ENCODE peak calls at places on chromosome 1, in four cellular contexts. M is K562, Z is uterus, Q is heart left ventricle. H is an unnamed sample.

GRCh38 chr1:210536263-210536961 is 207.7 kb downstream of the HHAT start:
- DNase-seq in Z (no peak), M (no peak), Q (no peak), H (no peak)

GRCh38 chr1:215594640-215595039 is 27.5 kb downstream of the KCTD3 start:
- DNase-seq in Z (no peak), M (no peak), Q (no peak), H (no peak)

GRCh38 chr1:202155478-202156021 is 4.9 kb downstream of the PTPN7 start:
- DNase-seq in Q (no peak), Z (no peak), M (no peak), H (peak; percentile 57)

GRCh38 chr1:234763361-234763760 is 153.4 kb upstream of the IRF2BP2 start:
- DNase-seq in Z (no peak), Q (no peak), M (no peak), H (no peak)

GRCh38 chr1:194292912-194293311 is 1106.5 kb upstream of the B3GALT2 start:
- DNase-seq in M (no peak), Z (no peak), Q (no peak), H (no peak)

GRCh38 chr1:29240400-29240837 is 4.1 kb downstream of the PTPRU start:
- DNase-seq in Z (no peak), Q (no peak), M (no peak), H (no peak)

GRCh38 chr1:34582356-34582755 is 172.5 kb upstream of the GJB5 start:
- DNase-seq in M (no peak), Z (no peak), Q (no peak), H (no peak)

GRCh38 chr1:231841616-231842344 is 215.2 kb downstream of the DISC1 start:
- DNase-seq in Z (no peak), Q (no peak), M (no peak), H (no peak)

GRCh38 chr1:231021540-231022031 is 18.5 kb downstream of the FAM89A start:
- DNase-seq in Q (no peak), Z (no peak), M (no peak), H (no peak)

GRCh38 chr1:27003745-27004470 is 8.7 kb downstream of the TENT5B start:
- DNase-seq in Z (no peak), M (no peak), Q (no peak), H (no peak)

GRCh38 chr1:3911981-3912808 is 12.1 kb upstream of the C1orf174 start:
- DNase-seq in M (no peak), Z (no peak), Q (no peak), H (no peak)

GRCh38 chr1:116853680-116854191 is 56.0 kb upstream of the PTGFRN start:
- DNase-seq in M (peak; percentile 30), Q (no peak), Z (peak; percentile 34), H (peak; percentile 35)

GRCh38 chr1:234186037-234186688 is 187.1 kb upstream of the COA6 start:
- DNase-seq in M (no peak), Z (no peak), Q (no peak), H (no peak)

GRCh38 chr1:214637722-214638473 is 34.9 kb downstream of the CENPF start:
- DNase-seq in Q (no peak), M (peak; percentile 15), Z (no peak), H (no peak)

GRCh38 chr1:21845646-21846641 is 33.9 kb downstream of the LDLRAD2 start:
- DNase-seq in Z (no peak), Q (no peak), M (no peak), H (no peak)

GRCh38 chr1:211099393-211099792 is 34.6 kb downstream of the KCNH1 start:
- DNase-seq in Q (no peak), M (no peak), Z (no peak), H (no peak)

GRCh38 chr1:20376880-20377494 is 86.3 kb downstream of the VWA5B1 start:
- DNase-seq in Z (no peak), M (peak; percentile 75), Q (peak; percentile 44), H (peak; percentile 37)

GRCh38 chr1:87325982-87326738 is 2.5 kb upstream of the LMO4 start:
- DNase-seq in Q (no peak), Z (peak; percentile 53), M (peak; percentile 48), H (peak; percentile 30)

GRCh38 chr1:69947837-69948236 is 257.5 kb downstream of the LRRC40 start:
- DNase-seq in Z (no peak), Q (no peak), M (no peak), H (no peak)

GRCh38 chr1:164786980-164787833 is 228.2 kb downstream of the PBX1 start:
- DNase-seq in Z (peak; percentile 94), M (peak; percentile 89), Q (peak; percentile 88), H (peak; percentile 85)

GRCh38 chr1:67588186-67588865 is 96.7 kb upstream of the GADD45A start:
- DNase-seq in Q (no peak), M (no peak), Z (peak; percentile 42), H (no peak)

GRCh38 chr1:177983824-177984528 is 14.1 kb upstream of the SEC16B start:
- DNase-seq in Z (peak; percentile 64), M (peak; percentile 12), Q (peak; percentile 54), H (no peak)

GRCh38 chr1:89635825-89636815 is 3.2 kb downstream of the LRRC8C start:
- DNase-seq in Z (no peak), Q (no peak), M (no peak), H (no peak)

GRCh38 chr1:98327151-98327918 is 334.2 kb upstream of the SNX7 start:
- DNase-seq in M (no peak), Q (no peak), Z (no peak), H (no peak)

GRCh38 chr1:65254320-65255087 is 54.8 kb upstream of the DNAJC6 start:
- DNase-seq in M (peak; percentile 94), Q (peak; percentile 83), Z (peak; percentile 56), H (peak; percentile 88)

GRCh38 chr1:27491748-27492700 is 2.1 kb upstream of the WASF2 start:
- DNase-seq in M (no peak), Q (peak; percentile 68), Z (peak; percentile 68), H (no peak)

GRCh38 chr1:175089319-175089718 is 21.7 kb downstream of the TNN start:
- DNase-seq in Z (no peak), Q (peak; percentile 42), M (no peak), H (no peak)

GRCh38 chr1:14706656-14707055 is 108.2 kb downstream of the KAZN start:
- DNase-seq in M (no peak), Q (no peak), Z (no peak), H (no peak)

GRCh38 chr1:247111636-247112478 is 7.7 kb upstream of the ZNF669 start:
- DNase-seq in M (peak; percentile 84), Z (peak; percentile 60), Q (peak; percentile 84), H (peak; percentile 73)

GRCh38 chr1:70896224-70896623 is 151.4 kb downstream of the PTGER3 start:
- DNase-seq in Z (no peak), Q (no peak), M (no peak), H (no peak)

GRCh38 chr1:110060034-110060661 is 10.3 kb downstream of the ALX3 start:
- DNase-seq in Q (no peak), Z (peak; percentile 26), M (peak; percentile 84), H (peak; percentile 58)

GRCh38 chr1:193418745-193419058 is 232.3 kb upstream of the B3GALT2 start:
- DNase-seq in Z (no peak), Q (no peak), M (no peak), H (no peak)

GRCh38 chr1:23953020-23953419 is 6.6 kb upstream of the PNRC2 start:
- DNase-seq in M (no peak), Z (no peak), Q (no peak), H (no peak)

GRCh38 chr1:56634981-56635380 is 10.1 kb upstream of the PRKAA2 start:
- DNase-seq in M (no peak), Q (no peak), Z (no peak), H (no peak)

GRCh38 chr1:74245168-74245753 is 10.1 kb downstream of the TNNI3K start:
- DNase-seq in Z (no peak), Q (no peak), M (no peak), H (no peak)

GRCh38 chr1:209318302-209319056 is 265.0 kb upstream of the CAMK1G start:
- DNase-seq in Z (no peak), Q (no peak), M (no peak), H (no peak)

GRCh38 chr1:6984996-6985395 is 199.7 kb downstream of the CAMTA1 start:
- DNase-seq in Z (no peak), M (no peak), Q (no peak), H (no peak)

DNA sequence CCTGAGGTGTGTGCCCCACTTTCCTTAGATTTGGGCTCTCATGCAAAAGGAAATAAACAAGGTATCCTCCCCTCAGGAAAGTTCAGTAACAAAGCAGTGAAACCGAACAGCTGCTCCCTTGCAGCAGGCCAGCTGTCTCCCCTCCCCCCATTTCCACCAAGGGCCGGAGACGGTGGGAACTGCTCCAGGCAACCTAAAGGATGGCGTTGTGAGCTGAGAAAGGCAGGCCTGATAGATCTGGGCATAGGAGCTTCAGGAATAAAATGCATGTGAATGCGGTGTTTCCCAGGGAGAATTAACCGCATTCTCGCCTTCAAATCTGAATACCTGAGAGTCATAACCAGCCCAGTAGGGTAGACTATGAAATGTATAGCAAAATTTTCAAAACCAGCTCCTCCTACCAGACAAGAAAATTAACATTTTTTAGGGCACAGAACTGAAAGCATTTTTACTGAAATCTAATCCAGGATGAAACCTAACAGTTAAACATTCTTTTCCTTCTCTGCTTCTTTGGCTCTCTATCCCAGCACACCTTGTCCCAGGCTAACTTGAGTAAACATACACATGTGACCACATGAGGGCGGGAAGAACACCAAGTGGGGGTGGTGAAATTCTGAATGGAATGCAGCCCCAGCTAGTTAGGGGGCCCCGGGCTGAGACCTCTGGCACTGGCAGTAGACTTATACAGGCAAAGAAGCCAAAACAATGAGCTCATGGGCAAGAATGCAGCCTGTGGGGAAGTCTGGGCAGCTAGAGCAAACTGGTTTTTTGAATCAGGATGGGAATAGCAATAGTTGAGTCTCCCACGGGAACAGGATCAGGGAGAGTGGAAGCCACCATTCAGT is 11.5 kb downstream of the MCL1 start:
- DNase-seq in Z (peak; percentile 97), Q (peak; percentile 81), M (peak; percentile 48), H (peak; percentile 93)
- TF ChIP-seq CTCF in Z (no peak), Q (no peak), M (peak; percentile 31), H (no peak)

DNA sequence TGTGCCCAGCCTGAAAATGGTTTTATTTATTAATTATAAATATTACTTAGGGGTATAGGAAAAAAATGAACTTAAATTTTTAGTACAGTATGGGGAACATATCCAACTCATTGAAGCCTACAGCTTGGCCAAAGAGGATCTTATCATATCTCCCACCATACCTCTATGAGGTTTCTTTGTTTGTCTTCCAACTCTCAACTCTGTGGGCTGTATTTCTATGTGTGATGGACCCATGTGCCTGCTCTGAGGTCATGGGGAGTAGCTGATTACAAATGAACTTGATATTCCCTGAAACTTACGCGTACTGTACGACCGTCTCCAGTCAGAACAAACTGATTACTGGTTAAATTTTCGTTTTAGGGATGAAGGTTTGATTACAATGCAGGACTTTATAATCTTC is 41.4 kb upstream of the PODN start:
- DNase-seq in Q (no peak), Z (no peak), M (peak; percentile 28), H (no peak)
- TF ChIP-seq POLR2A in Q (no peak), Z (no peak), M (no peak), H (no peak)

GRCh38 chr1:217139513-217139912 is 416.3 kb upstream of the ESRRG start:
- DNase-seq in Z (no peak), M (no peak), Q (peak; percentile 47), H (no peak)
- H3K27me3 ChIP-seq in Z (peaks cover 26% of the 10 kb centered on the region), M (no peaks in the 10 kb centered on the region), Q (peaks cover 44% of the 10 kb centered on the region), H (peaks cover 61% of the 10 kb centered on the region)

DNA sequence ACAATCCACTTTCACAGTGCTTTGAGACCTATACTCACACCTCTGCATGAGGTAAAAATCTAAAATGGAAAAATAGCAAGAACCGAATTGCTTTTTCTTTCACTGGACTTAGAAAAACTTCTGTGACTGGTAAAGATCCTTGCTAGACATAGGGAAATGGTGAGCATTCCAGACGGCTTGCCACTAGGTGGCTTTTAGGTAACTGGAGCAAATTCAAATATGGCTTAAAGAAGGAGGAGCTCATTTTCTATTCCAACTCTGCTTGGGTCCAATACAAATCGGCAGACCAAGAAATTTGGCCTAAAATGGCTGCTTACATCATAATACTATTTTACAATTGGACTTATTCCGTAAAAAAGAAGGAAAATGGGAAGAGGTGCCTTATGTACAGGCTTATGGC is 977.9 kb downstream of the ADGRL2 start:
- DNase-seq in Q (no peak), M (no peak), Z (no peak), H (no peak)
- TF ChIP-seq CTCF in Q (no peak), M (no peak), Z (no peak), H (no peak)

H was measured in stomach.